ENCODE peak calls at places on chromosomes 6 and 20, in six cellular contexts. A, C, I, O, T and Y are unnamed samples.

GRCh38 chr6:136676075-136676474 is 116.2 kb downstream of the MAP3K5 start:
- DNase-seq in C (no peak), I (no peak), T (no peak), O (no peak), A (no peak), Y (no peak)

GRCh38 chr6:47621838-47622449 is 76.4 kb upstream of the ADGRF4 start:
- DNase-seq in C (no peak), O (no peak), T (no peak), A (no peak), I (no peak), Y (no peak)

GRCh38 chr20:59424976-59425375 is 124.6 kb downstream of the EDN3 start:
- DNase-seq in I (no peak), A (no peak), O (no peak), C (no peak), T (no peak), Y (no peak)

GRCh38 chr6:161393839-161394364 is 120.0 kb upstream of the AGPAT4 start:
- DNase-seq in A (peak; percentile 30), O (no peak), C (peak; percentile 11), T (peak; percentile 85), I (peak; percentile 72), Y (peak; percentile 79)

GRCh38 chr6:138970856-138971425 is 17.1 kb downstream of the REPS1 start:
- DNase-seq in O (no peak), C (no peak), I (no peak), A (no peak), T (peak; percentile 92), Y (no peak)

GRCh38 chr20:13953227-13953626 is 37.2 kb downstream of the SEL1L2 start:
- DNase-seq in T (no peak), C (no peak), A (no peak), I (peak; percentile 79), O (no peak), Y (no peak)

GRCh38 chr6:116596815-116597214 is 19.5 kb upstream of the RSPH4A start:
- DNase-seq in O (no peak), T (no peak), C (no peak), A (no peak), I (peak; percentile 59), Y (peak; percentile 16)

GRCh38 chr6:31680841-31681671 is at the start of gene LY6G5C:
- DNase-seq in C (no peak), T (peak; percentile 91), A (peak; percentile 58), I (peak; percentile 85), O (peak; percentile 10), Y (peak; percentile 84)